ENCODE peak calls at places on chromosomes 11 and 22, in six cellular contexts. R, U, N, F, X and B are unnamed samples. For H3K36me3 and H3K9me3, the result is how much of the 10 kb centered on the place peaks cover.

GRCh38 chr11:94876645-94877445 is 96.5 kb downstream of the CWC15 start:
- DNase-seq in R (peak), U (peak), N (peak), F (no peak), X (peak), B (peak)

GRCh38 chr11:66288866-66289547 is at the start of gene YIF1A:
- DNase-seq in R (peak), U (peak), N (peak), F (peak), X (peak), B (peak)

GRCh38 chr22:46115388-46115678 is 35.0 kb upstream of the PPARA start:
- DNase-seq in R (no peak), U (no peak), N (no peak), F (no peak), X (no peak), B (no peak)

GRCh38 chr11:67071420-67072284 is 15.0 kb downstream of the RHOD start:
- DNase-seq in R (peak), U (peak), N (peak), F (peak), X (peak), B (no peak)

GRCh38 chr22:32335471-32335870 is 22.2 kb upstream of the RFPL3 start:
- DNase-seq in R (no peak), U (peak), N (peak), F (peak), X (no peak), B (no peak)

GRCh38 chr11:2507945-2508749 is 63.3 kb downstream of the KCNQ1 start:
- DNase-seq in R (no peak), U (no peak), N (no peak), F (no peak), X (no peak), B (peak)

GRCh38 chr11:746289-747175 is 732 bp upstream of the TALDO1 start:
- DNase-seq in R (no peak), U (no peak), N (no peak), F (no peak), X (peak), B (no peak)

GRCh38 chr11:104997288-104997687 is 25.7 kb downstream of the CASP5 start:
- DNase-seq in R (no peak), U (no peak), N (no peak), F (no peak), X (no peak), B (no peak)

GRCh38 chr11:32333335-32333991 is 101.9 kb downstream of the WT1 start:
- DNase-seq in R (peak), U (peak), N (peak), F (peak), X (peak), B (peak)

GRCh38 chr11:34614334-34615113 is 6.4 kb upstream of the EHF start:
- DNase-seq in R (peak), U (no peak), N (no peak), F (no peak), X (peak), B (no peak)

GRCh38 chr11:120471131-120471530 is 40.4 kb upstream of the GRIK4 start:
- DNase-seq in R (no peak), U (no peak), N (no peak), F (no peak), X (peak), B (no peak)

GRCh38 chr11:88680806-88681205 is 343.3 kb upstream of the CTSC start:
- DNase-seq in R (no peak), U (no peak), N (no peak), F (no peak), X (peak), B (no peak)

GRCh38 chr11:89540826-89541225 is 49.7 kb upstream of the NOX4 start:
- DNase-seq in R (no peak), U (no peak), N (no peak), F (no peak), X (no peak), B (no peak)

GRCh38 chr11:69950120-69950519 is 128.0 kb upstream of the ANO1 start:
- DNase-seq in R (no peak), U (no peak), N (no peak), F (peak), X (peak), B (peak)

GRCh38 chr22:25111579-25112517 is 87.8 kb upstream of the CRYBB3 start:
- DNase-seq in R (peak), U (no peak), N (peak), F (peak), X (no peak), B (peak)

GRCh38 chr11:132632641-132633124 is 899.6 kb downstream of the OPCML start:
- DNase-seq in R (no peak), U (no peak), N (no peak), F (no peak), X (peak), B (no peak)

GRCh38 chr11:65291613-65292012 is 23.1 kb upstream of the CDC42EP2 start:
- DNase-seq in R (no peak), U (no peak), N (no peak), F (no peak), X (peak), B (no peak)

GRCh38 chr11:71120346-71120963 is 131.9 kb downstream of the SHANK2 start:
- DNase-seq in R (no peak), U (no peak), N (no peak), F (peak), X (no peak), B (peak)

GRCh38 chr11:117412176-117412575 is 84.5 kb downstream of the CEP164 start:
- DNase-seq in R (no peak), U (no peak), N (peak), F (no peak), X (no peak), B (no peak)

GRCh38 chr11:30585892-30586250 is 282 bp downstream of the MPPED2 start:
- DNase-seq in R (no peak), U (peak), N (peak), F (peak), X (no peak), B (peak)

GRCh38 chr11:78045851-78046485 is 17.7 kb upstream of the THRSP start:
- DNase-seq in R (peak), U (peak), N (peak), F (peak), X (peak), B (peak)

GRCh38 chr11:114162719-114163123 is 103.2 kb downstream of the ZBTB16 start:
- DNase-seq in R (peak), U (peak), N (peak), F (peak), X (peak), B (peak)

DNA sequence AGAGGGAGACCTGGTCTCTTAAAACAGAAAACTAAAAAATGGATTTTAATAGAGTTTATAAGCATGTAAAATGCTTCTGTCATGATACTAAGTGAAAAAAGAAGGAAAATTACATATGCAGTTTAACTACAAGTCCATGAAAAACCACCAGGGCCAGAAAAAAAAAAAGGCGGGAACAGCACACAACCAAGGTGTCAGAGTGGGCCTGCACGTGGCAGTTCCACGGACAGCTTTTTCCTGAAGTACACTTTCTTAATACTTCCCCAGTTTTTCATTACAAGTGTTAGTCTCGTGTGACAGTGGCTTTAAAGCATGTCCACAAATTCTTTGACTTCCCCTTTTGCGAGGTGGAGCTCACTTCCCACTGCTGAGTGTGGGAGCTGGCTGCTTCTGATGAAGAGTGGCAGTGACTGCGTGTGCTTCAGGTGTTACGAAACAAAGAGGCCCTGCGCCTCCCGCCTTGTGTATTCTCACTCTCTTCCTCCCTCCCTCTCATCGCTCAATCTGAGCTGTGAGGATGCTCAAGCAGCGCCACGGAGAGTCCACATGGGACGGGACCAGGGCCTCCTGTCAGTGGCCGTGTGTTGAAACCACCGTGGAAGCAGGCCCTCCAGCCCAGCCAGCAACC is 16.4 kb downstream of the PPM1F start:
- DNase-seq in R (peak), U (no peak), N (peak), F (no peak), X (peak), B (no peak)
- H3K36me3 ChIP-seq in R (under half), U (half or more), N (under half), F (under half), X (under half), B (under half)

DNA sequence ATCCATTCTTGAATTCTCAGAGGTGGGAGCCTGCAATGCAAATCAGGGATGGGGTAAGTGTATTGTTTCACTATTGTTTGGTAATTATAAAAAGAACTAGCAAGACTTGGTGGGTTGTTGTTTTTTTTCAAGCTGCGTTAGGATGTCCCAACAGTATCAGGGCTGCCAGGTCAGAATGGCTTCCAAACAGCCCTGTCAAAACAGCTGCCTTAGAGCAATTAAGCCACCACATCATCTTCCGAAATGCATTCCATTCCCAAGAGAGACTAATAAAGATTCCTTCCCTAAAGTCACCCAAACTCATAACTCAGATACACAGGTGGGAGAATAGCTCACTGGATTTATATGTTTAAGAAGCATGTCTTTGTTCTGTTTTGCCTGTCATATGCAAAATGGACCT is 23.5 kb downstream of the BBOX1 start:
- DNase-seq in R (no peak), U (no peak), N (no peak), F (no peak), X (no peak), B (no peak)
- TF ChIP-seq CTCF in R (no peak), U (no peak), N (no peak), F (no peak), X (no peak), B (no peak)

DNA sequence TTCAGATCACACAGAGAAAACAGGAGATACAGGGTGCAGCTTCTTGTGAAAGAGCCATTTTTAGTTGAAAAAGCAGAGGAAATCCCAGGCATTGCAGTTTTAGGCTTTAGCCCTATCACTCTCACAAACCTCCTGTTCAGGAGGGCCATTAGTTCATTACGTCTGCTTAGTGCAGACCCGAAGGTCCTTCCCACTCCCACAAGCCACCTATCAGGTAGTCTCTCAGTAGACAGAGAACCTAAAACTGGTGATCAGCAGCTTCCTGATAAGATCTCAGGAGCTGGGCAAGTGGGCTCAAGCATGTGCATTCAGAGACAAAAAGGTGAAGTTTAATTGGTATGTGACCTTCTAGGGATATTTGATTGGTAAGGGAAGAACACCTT is 4.3 kb downstream of the GLYAT start:
- DNase-seq in R (no peak), U (no peak), N (no peak), F (no peak), X (no peak), B (no peak)
- H3K9me3 ChIP-seq in R (under half), U (under half), N (under half), F (under half), X (under half), B (under half)

DNA sequence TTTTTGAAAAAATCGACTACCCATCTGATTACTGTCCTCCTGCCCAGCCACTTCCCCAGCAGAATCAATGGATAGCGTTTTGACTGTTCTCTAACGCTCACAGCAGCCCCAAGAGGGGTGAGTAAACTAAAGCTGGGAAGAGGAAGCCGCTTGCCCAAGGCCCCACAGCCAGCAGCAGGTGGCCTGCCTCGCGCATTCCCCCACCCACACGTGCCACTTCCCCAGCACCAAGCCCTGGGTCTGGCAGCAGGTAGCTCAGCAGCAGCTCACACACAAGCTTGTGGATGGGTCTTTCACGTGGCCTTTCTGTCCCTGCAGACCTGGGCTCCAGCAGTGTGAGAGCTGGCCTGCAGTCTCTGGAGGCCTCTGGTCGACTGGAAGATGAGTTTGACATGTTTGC is 34.3 kb downstream of the TOM1 start:
- DNase-seq in R (no peak), U (no peak), N (no peak), F (no peak), X (no peak), B (no peak)
- H3K36me3 ChIP-seq in R (under half), U (half or more), N (half or more), F (under half), X (half or more), B (half or more)

DNA sequence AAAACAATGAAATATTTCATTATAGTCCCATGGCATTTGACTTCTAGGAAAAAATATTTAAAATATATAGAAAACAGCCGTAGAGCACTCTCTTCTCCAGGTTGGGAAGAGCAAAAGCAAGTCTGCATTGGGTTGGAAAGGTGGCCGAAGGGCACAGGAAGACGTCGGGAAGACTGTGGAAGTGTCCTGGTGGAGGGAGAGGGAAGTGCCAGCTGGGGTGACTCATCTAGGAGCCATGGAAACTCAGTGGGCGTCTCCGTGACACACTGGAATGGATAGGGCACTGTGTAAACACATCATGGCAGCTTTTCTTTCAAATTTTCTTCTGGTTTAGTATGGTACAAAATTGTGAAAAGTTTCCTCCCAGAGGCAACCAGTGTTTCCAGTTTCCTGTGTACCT is 12.7 kb downstream of the GTPBP1 start:
- DNase-seq in R (no peak), U (no peak), N (peak), F (no peak), X (peak), B (peak)
- TF ChIP-seq CTCF in R (peak), U (peak), N (peak), F (peak), X (peak), B (peak)

GRCh38 chr22:27286711-27287110 is 514.8 kb downstream of the MN1 start:
- DNase-seq in R (no peak), U (no peak), N (no peak), F (no peak), X (no peak), B (no peak)
- H3K9me3 ChIP-seq in R (under half), U (under half), N (under half), F (under half), X (under half), B (under half)

GRCh38 chr22:47163876-47164513 is 401.5 kb downstream of the TBC1D22A start:
- DNase-seq in R (no peak), U (peak), N (peak), F (peak), X (no peak), B (peak)
- H3K36me3 ChIP-seq in R (under half), U (under half), N (under half), F (under half), X (under half), B (under half)

DNA sequence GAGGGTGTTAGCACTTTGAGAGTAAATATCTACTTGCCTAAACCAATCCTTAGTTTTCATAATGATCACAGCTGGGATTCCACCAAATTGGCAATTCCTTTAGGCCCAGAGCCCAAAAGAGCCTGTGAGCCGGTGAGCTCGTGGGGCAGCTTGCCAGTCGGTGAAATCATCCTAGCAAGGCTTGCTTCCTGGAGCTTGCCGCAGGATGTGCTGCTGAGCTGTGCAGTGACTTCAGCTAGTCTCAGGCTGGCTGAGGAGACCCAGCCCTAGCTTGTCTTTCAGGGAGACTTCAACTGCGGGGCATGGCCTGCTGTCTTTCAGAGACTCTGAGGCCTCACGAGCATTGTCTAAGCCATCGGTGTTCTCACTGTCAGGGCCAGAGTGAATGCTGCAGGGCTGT is 73.6 kb upstream of the SUSD2 start:
- DNase-seq in R (peak), U (peak), N (no peak), F (peak), X (peak), B (peak)
- TF ChIP-seq CTCF in R (peak), U (peak), N (peak), F (peak), X (peak), B (no peak)

DNA sequence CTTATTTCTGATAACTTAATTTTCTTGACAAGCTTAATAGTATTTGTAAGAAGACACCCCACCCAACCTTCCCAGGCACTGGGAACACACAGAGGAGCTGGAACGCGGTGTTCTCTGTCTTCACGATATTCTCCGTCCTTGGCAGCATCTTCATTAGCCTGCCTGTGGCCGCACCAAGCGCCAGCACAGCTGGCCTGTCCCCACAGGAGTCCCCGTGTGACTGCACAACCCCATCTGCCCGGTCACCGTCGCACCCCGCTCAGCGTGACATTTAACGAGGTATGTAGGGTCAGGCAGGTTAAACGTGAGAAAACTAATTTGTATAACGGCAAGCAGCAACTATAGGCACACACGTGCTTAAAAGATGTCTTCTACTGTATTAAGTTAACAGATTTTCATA is 293.3 kb downstream of the BRD1 start:
- DNase-seq in R (no peak), U (no peak), N (peak), F (peak), X (no peak), B (peak)
- H3K9me3 ChIP-seq in R (under half), U (under half), N (under half), F (under half), X (half or more), B (under half)